ENCODE peak calls at places on chromosomes 5 and 9, in seven cellular contexts. Y, Z, R, W, C, X and F are unnamed samples.
A peak's percentile ranks its signal among the peaks of the same experiment; 100 is the strongest.

GRCh38 chr9:18256574-18256973 is 217.4 kb upstream of the ADAMTSL1 start:
- DNase-seq in R (no peak), X (no peak), W (no peak), Y (no peak), Z (no peak), C (no peak), F (no peak)

GRCh38 chr5:111830333-111830732 is 73.3 kb upstream of the NREP start:
- DNase-seq in Z (no peak), W (no peak), C (no peak), X (no peak), Y (peak; percentile 41), R (no peak), F (no peak)

GRCh38 chr5:125412051-125412560 is 665.7 kb upstream of the ZNF608 start:
- DNase-seq in R (no peak), C (peak; percentile 57), X (no peak), W (no peak), Y (no peak), Z (no peak), F (no peak)

GRCh38 chr9:32468740-32469139 is 57.3 kb downstream of the RIGI start:
- DNase-seq in Z (no peak), X (no peak), W (no peak), Y (no peak), C (no peak), R (no peak), F (peak; percentile 10)

GRCh38 chr9:125341566-125341965 is 79.9 kb downstream of the GAPVD1 start:
- DNase-seq in X (no peak), Z (no peak), Y (no peak), R (no peak), C (no peak), W (no peak), F (peak; percentile 79)

GRCh38 chr5:126267435-126267834 is 155.8 kb upstream of the GRAMD2B start:
- DNase-seq in W (no peak), Z (no peak), X (no peak), Y (no peak), C (no peak), R (peak; percentile 10), F (no peak)

GRCh38 chr5:37831821-37832524 is 7.9 kb downstream of the GDNF start:
- DNase-seq in C (no peak), W (no peak), R (peak; percentile 38), Y (no peak), Z (no peak), X (no peak), F (no peak)

GRCh38 chr5:164139423-164139822 is 634.0 kb downstream of the MAT2B start:
- DNase-seq in R (no peak), Y (no peak), X (no peak), Z (no peak), W (no peak), C (no peak), F (no peak)

GRCh38 chr5:125342938-125343401 is 596.5 kb upstream of the ZNF608 start:
- DNase-seq in R (no peak), C (no peak), Z (no peak), Y (no peak), X (no peak), W (no peak), F (no peak)

GRCh38 chr5:106321242-106321641 is 1349.5 kb downstream of the EFNA5 start:
- DNase-seq in W (no peak), X (no peak), Y (no peak), R (no peak), Z (no peak), C (no peak), F (no peak)

GRCh38 chr9:3809724-3810123 is 283.9 kb upstream of the RFX3 start:
- DNase-seq in C (peak; percentile 4), Y (peak; percentile 22), R (no peak), Z (no peak), X (no peak), W (no peak), F (no peak)

GRCh38 chr9:133684461-133685361 is 48.5 kb downstream of the DBH start:
- DNase-seq in R (no peak), C (no peak), Y (no peak), W (no peak), Z (no peak), X (no peak), F (no peak)

GRCh38 chr5:149172261-149172660 is 31.0 kb downstream of the ABLIM3 start:
- DNase-seq in Y (no peak), R (no peak), Z (no peak), X (no peak), C (no peak), W (no peak), F (no peak)

GRCh38 chr9:109181284-109181683 is 14.2 kb upstream of the FRRS1L start:
- DNase-seq in Z (no peak), W (no peak), Y (no peak), X (no peak), R (no peak), C (peak; percentile 51), F (no peak)

GRCh38 chr9:122941560-122942234 is 877 bp downstream of the RABGAP1 start:
- DNase-seq in Y (no peak), X (no peak), Z (no peak), R (peak; percentile 38), C (no peak), W (no peak), F (peak; percentile 48)

GRCh38 chr5:74433255-74434123 is 207.0 kb downstream of the ENC1 start:
- DNase-seq in Y (no peak), C (peak; percentile 68), W (no peak), R (no peak), Z (no peak), X (no peak), F (no peak)

GRCh38 chr9:89929721-89930480 is 325.1 kb downstream of the GADD45G start:
- DNase-seq in C (no peak), Y (no peak), Z (peak; percentile 62), W (no peak), X (no peak), R (no peak), F (no peak)

GRCh38 chr5:115601709-115602584 is at the start of gene TICAM2:
- DNase-seq in R (no peak), X (peak; percentile 71), C (peak; percentile 77), W (peak; percentile 80), Y (no peak), Z (peak; percentile 40), F (no peak)

GRCh38 chr9:107226431-107226830 is 56.6 kb upstream of the RAD23B start:
- DNase-seq in W (no peak), R (no peak), Z (no peak), X (peak; percentile 47), C (no peak), Y (peak; percentile 40), F (no peak)

GRCh38 chr9:111274737-111275136 is 55.3 kb downstream of the OR2K2 start:
- DNase-seq in C (no peak), X (no peak), Z (no peak), W (no peak), R (no peak), Y (no peak), F (no peak)
- TF ChIP-seq JUND in C (no peak), X (no peak), Z (no peak), W (no peak), R (no peak), Y (no peak), F (no peak)

DNA sequence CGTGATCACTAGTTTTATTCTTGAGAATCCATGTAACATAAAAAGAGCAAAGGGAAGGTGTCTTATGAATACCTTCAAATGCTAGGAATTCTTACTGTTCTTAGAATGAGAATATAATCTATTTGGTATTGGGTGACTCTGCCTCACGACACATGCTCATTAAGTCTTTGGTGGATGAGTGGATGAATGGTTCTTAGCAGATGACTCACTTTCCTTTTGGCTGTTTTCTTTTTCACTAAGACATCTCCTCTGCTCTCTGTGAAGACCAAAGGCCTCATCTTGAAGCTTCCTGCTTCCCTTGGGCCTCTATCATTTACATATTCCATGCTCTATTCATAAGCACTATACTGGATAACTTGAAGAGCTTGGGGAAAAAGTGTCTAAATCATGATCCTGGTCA is 468.0 kb downstream of the SPATA31D1 start:
- DNase-seq in C (no peak), W (no peak), R (no peak), X (no peak), Y (no peak), Z (no peak), F (no peak)
- TF ChIP-seq JUND in C (no peak), W (no peak), R (no peak), X (no peak), Y (no peak), Z (no peak), F (no peak)

DNA sequence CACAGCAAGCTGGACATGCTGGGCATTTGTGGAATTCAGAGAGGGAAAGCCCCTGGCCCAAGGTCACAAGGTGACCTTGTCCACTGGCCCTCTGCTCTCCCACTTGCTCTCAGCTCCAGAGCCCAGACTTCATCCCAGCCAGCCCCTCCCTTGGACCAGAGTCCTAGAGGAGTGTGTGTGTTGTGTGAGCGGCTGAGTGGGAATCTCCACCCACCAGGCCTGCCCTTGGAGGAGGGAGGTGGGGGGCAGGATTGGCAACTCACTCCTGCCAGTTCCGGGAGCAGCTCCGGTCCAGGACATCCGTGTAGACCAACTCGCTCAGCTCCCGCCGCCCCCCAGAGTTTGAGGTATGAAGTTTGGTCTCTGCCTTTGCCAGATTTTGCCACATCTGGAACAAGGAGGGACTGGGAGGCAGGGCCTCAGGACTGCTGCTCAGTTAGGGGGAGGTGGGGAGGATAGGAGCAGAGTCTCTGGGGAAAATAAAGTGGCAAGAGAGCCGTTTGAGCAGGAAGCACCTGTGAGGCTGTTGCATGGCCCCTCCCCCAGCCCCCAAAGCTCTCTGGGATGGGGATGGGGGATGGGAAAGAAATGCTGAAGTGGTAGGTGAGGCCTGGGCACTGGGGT is 1.4 kb downstream of the MZB1 start:
- DNase-seq in R (peak; percentile 63), X (no peak), Z (no peak), C (no peak), Y (no peak), W (no peak), F (peak; percentile 97)
- TF ChIP-seq JUND in R (no peak), X (no peak), Z (no peak), C (no peak), Y (no peak), W (no peak), F (no peak)

GRCh38 chr5:116651653-116652052 is 77.0 kb upstream of the SEMA6A start:
- DNase-seq in R (no peak), Z (no peak), W (no peak), X (no peak), Y (no peak), C (no peak), F (no peak)

GRCh38 chr5:116650544-116650943 is 75.9 kb upstream of the SEMA6A start:
- DNase-seq in C (no peak), R (no peak), X (no peak), Y (no peak), W (no peak), Z (no peak), F (no peak)

GRCh38 chr5:116652903-116653302 is 78.3 kb upstream of the SEMA6A start:
- DNase-seq in C (no peak), W (no peak), Z (no peak), Y (no peak), X (no peak), R (peak; percentile 15), F (no peak)

GRCh38 chr5:116650964-116651363 is 76.3 kb upstream of the SEMA6A start:
- DNase-seq in R (no peak), W (no peak), C (no peak), Z (no peak), Y (no peak), X (no peak), F (no peak)

DNA sequence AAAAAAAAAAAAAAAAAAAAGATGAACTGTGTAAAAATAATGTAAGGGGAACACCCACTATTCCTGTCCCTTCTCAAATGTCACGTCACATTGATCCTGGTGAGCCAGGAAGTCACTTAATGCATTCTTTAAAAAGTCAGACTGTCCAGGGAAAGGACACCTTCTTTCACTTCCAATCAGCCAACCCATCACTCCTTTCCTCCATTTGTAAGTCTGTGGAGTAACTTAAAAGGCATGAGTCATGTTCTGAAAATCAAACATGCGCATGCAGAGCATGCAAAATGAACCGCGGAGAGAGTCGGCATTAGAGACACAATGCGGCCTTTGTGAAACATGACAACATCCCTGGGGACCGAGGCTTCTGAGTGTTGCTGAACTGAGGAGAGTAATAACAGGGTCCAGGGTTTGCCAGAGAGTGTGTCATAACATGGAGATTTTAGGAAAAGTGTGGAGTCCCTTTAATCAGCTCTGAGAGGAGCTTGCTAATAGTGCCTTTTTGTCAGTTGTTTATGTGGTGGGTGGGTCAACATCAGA is 77.6 kb upstream of the SEMA6A start:
- DNase-seq in W (peak; percentile 49), C (peak; percentile 85), X (no peak), Y (peak; percentile 79), R (peak; percentile 97), Z (no peak), F (no peak)
- TF ChIP-seq JUND in W (peak; percentile 91), C (peak; percentile 75), X (no peak), Y (peak; percentile 62), R (peak; percentile 82), Z (no peak), F (no peak)